ENCODE peak calls at places on chromosomes 16 and 17, in six cellular contexts. J is lower lobe of right lung; Y is mucosa of descending colon; D is left ventricle myocardium inferior; Z is effector memory CD4-positive, alpha-beta T cell; K is stomach. H is an unnamed sample. For H3K36me3, the result is how much of the 10 kb centered on the place peaks cover.

GRCh38 chr17:79455636-79456035 is 155.2 kb downstream of the RBFOX3 start:
- DNase-seq in K (no peak), J (no peak), Z (no peak), Y (no peak), D (no peak), H (no peak)

GRCh38 chr16:57424599-57424998 is 20.0 kb downstream of the CCL17 start:
- DNase-seq in D (no peak), Z (no peak), J (no peak), Y (no peak), K (peak), H (no peak)

GRCh38 chr16:50967827-50968612 is 183.1 kb downstream of the SALL1 start:
- DNase-seq in J (no peak), K (no peak), Y (no peak), Z (no peak), D (no peak), H (no peak)

GRCh38 chr17:17186051-17186450 is 20.1 kb downstream of the PLD6 start:
- DNase-seq in J (peak), K (peak), Y (peak), Z (no peak), D (no peak), H (peak)

GRCh38 chr17:808003-808294 is 25.8 kb downstream of the MRM3 start:
- DNase-seq in D (no peak), Y (no peak), Z (no peak), J (no peak), K (no peak), H (no peak)

GRCh38 chr16:89358030-89359005 is 132.0 kb downstream of the ANKRD11 start:
- DNase-seq in Z (peak), D (no peak), J (no peak), K (no peak), Y (no peak), H (no peak)

GRCh38 chr16:1413684-1414531 is 596 bp downstream of the UNKL start:
- DNase-seq in K (peak), D (peak), J (peak), Y (peak), Z (peak), H (peak)

GRCh38 chr16:65655802-65656201 is 533.9 kb upstream of the CDH11 start:
- DNase-seq in J (no peak), K (no peak), Y (no peak), D (no peak), Z (no peak), H (no peak)

GRCh38 chr17:58277726-58278595 is 2.8 kb downstream of the MPO start:
- DNase-seq in K (no peak), Y (no peak), J (no peak), Z (no peak), D (no peak), H (peak)

GRCh38 chr17:17180141-17180603 is 26.0 kb downstream of the PLD6 start:
- DNase-seq in Y (no peak), K (no peak), D (peak), J (no peak), Z (no peak), H (no peak)

GRCh38 chr16:78127130-78127529 is 27.7 kb downstream of the WWOX start:
- DNase-seq in D (no peak), K (no peak), Y (no peak), J (no peak), Z (no peak), H (no peak)

GRCh38 chr16:66972983-66973382 is 11.9 kb downstream of the CES3 start:
- DNase-seq in D (no peak), Z (no peak), K (no peak), Y (no peak), J (peak), H (no peak)

GRCh38 chr17:16352838-16353701 is at the start of gene CENPV:
- DNase-seq in Z (peak), K (peak), D (peak), J (peak), Y (peak), H (peak)

GRCh38 chr16:66832190-66832589 is 1.4 kb upstream of the NAE1 start:
- DNase-seq in J (no peak), K (no peak), D (no peak), Z (no peak), Y (peak), H (no peak)

GRCh38 chr17:58403312-58403711 is 14.0 kb downstream of the RNF43 start:
- DNase-seq in Z (no peak), K (no peak), J (no peak), D (no peak), Y (no peak), H (no peak)

GRCh38 chr16:2190659-2191445 is 5.6 kb downstream of the CASKIN1 start:
- DNase-seq in D (no peak), J (no peak), Y (no peak), Z (no peak), K (no peak), H (no peak)

DNA sequence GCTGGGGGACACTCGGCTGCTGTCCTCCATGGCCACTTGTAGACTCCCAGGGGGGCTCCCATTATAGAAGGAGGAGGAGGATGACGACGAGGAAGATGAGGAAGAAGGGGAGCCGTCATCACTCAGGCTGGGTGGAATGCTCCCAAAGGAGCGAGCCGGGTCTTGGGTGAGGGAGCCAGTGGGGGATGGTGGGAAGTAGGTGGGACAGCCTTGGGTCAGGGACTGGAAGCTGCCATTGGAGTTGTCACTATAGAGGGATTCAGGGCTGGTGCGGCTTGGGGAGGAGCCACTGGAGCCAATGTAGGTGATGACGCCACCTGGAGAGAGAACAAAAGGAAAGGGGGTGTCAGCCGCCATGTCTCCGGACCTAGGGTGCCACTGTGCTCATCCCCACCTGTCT is 3.3 kb downstream of the NR1D1 start:
- DNase-seq in J (no peak), K (no peak), D (no peak), Z (no peak), Y (no peak), H (no peak)
- H3K36me3 ChIP-seq in J (half or more), K (half or more), D (half or more), Z (under half), Y (under half), H (under half)

GRCh38 chr17:5425826-5426225 is 5.8 kb downstream of the RPAIN start:
- DNase-seq in D (no peak), J (no peak), K (no peak), Z (no peak), Y (no peak), H (no peak)
- H3K36me3 ChIP-seq in D (half or more), J (half or more), K (half or more), Z (half or more), Y (under half), H (under half)

GRCh38 chr16:83907926-83908325 is 9.0 kb downstream of the MLYCD start:
- DNase-seq in Y (no peak), Z (no peak), D (no peak), J (no peak), K (no peak), H (no peak)
- H3K36me3 ChIP-seq in Y (under half), Z (under half), D (half or more), J (half or more), K (half or more), H (half or more)

GRCh38 chr17:82250868-82251500 is 22.1 kb downstream of the SLC16A3 start:
- DNase-seq in J (peak), Z (no peak), D (no peak), Y (no peak), K (no peak), H (peak)

GRCh38 chr17:82253179-82253544 is 20.3 kb downstream of the CSNK1D start:
- DNase-seq in J (no peak), K (no peak), Z (no peak), D (no peak), Y (no peak), H (peak)

GRCh38 chr17:82255573-82255972 is 17.9 kb downstream of the CSNK1D start:
- DNase-seq in Y (no peak), Z (no peak), J (peak), D (no peak), K (no peak), H (peak)

GRCh38 chr17:82249896-82250581 is 21.2 kb downstream of the SLC16A3 start:
- DNase-seq in D (no peak), Y (no peak), J (peak), Z (no peak), K (no peak), H (peak)

DNA sequence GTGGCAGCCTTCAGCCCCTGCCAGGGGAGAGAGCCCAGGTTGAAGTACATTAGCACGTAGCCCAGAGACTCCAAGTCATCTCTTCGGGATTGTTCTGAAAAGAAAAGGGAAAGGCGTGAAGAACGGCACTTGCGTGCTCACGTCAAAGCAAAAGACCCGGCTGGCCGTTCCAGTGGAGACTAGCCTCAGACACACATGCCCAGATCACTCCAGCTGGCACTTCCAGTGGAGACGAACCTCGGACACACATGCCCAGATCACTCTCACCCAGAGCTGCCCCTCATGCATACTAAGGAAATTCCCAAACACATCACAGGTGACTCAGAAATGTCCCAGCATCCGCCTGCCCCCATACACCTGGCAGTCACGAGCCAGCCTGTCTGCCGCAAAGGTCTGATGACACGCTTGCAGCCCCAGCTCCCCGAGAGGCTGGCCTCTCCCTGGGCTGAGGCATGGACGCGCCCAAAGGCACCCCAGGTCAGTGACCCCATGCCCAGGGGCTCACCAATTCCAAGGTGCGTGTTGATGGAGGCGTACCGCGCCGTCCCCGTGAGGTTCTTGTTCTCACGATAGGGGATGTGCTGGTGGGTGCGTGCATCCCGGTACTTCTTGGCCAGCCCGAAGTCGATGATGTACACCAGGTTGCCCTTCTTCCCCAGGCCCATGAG is 20.9 kb downstream of the CSNK1D start:
- DNase-seq in Y (no peak), Z (no peak), D (no peak), J (peak), K (no peak), H (peak)
- H3K36me3 ChIP-seq in Y (under half), Z (half or more), D (half or more), J (half or more), K (half or more), H (half or more)

GRCh38 chr16:11550651-11551498 is 35.8 kb downstream of the LITAF start:
- DNase-seq in Z (no peak), D (no peak), Y (no peak), J (no peak), K (no peak), H (no peak)

GRCh38 chr16:11554054-11554453 is 32.7 kb downstream of the LITAF start:
- DNase-seq in D (no peak), J (no peak), K (no peak), Y (no peak), Z (no peak), H (no peak)

GRCh38 chr16:11553371-11553770 is 33.3 kb downstream of the LITAF start:
- DNase-seq in D (no peak), K (no peak), Y (no peak), Z (no peak), J (no peak), H (no peak)

GRCh38 chr16:11551842-11552241 is 34.9 kb downstream of the LITAF start:
- DNase-seq in J (no peak), K (no peak), Y (no peak), D (no peak), Z (no peak), H (no peak)

DNA sequence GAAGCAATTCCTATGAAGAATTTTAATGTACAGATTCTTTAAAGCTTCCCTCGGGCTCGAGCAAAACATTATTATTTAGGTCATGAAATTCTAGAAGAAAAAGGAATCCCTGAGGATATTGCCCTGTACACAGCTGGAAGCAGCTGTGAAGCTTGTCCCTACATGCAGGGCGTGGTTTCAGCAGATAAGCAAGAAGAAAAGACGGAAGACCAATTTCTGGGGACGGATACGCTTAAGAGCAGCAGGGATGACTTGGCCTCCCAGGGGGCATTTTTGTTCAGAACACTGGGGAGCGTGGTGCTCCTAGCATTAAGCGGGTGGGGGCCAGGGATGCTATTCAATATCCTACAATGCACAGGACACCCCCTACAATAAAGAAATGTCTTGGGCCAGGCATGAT is 34.3 kb downstream of the LITAF start:
- DNase-seq in Z (no peak), K (no peak), J (no peak), Y (no peak), D (no peak), H (no peak)
- H3K36me3 ChIP-seq in Z (half or more), K (half or more), J (half or more), Y (under half), D (half or more), H (half or more)

GRCh38 chr17:2687074-2687418 is 24.5 kb downstream of the CLUH start:
- DNase-seq in K (no peak), Z (no peak), Y (no peak), J (no peak), D (no peak), H (no peak)
- H3K36me3 ChIP-seq in K (half or more), Z (under half), Y (under half), J (under half), D (under half), H (half or more)

GRCh38 chr17:32654351-32654750 is 167.6 kb downstream of the CDK5R1 start:
- DNase-seq in Z (no peak), D (no peak), Y (no peak), K (no peak), J (no peak), H (no peak)
- H3K36me3 ChIP-seq in Z (under half), D (under half), Y (under half), K (half or more), J (under half), H (under half)